ENCODE peak calls at places on chromosomes 11 and 22, in six cellular contexts. N, X, D, W, K and C are unnamed samples.

GRCh38 chr11:65444314-65445051 is 21.9 kb downstream of the NEAT1 start:
- DNase-seq in X (peak), K (no peak), W (peak), D (no peak), N (no peak), C (no peak)

GRCh38 chr11:104883342-104883741 is 14.9 kb downstream of the CASP12 start:
- DNase-seq in D (no peak), W (no peak), X (peak), N (no peak), K (no peak), C (no peak)

GRCh38 chr11:96095884-96096301 is 172.0 kb upstream of the MTMR2 start:
- DNase-seq in N (no peak), W (no peak), X (peak), D (no peak), K (no peak), C (no peak)

GRCh38 chr11:7278314-7278917 is 26.7 kb downstream of the SYT9 start:
- DNase-seq in D (peak), W (peak), K (peak), X (peak), N (peak), C (no peak)

GRCh38 chr11:66579017-66579606 is 10.7 kb upstream of the CTSF start:
- DNase-seq in X (peak), D (peak), K (peak), N (peak), W (peak), C (no peak)

GRCh38 chr22:50485221-50486131 is 1.2 kb upstream of the MIOX start:
- DNase-seq in D (no peak), W (no peak), X (peak), K (no peak), N (no peak), C (no peak)

GRCh38 chr11:134275534-134276395 is at the start of gene GLB1L3:
- DNase-seq in D (peak), N (peak), W (peak), X (peak), K (no peak), C (no peak)

GRCh38 chr11:1178906-1179305 is 21.2 kb downstream of the MUC5AC start:
- DNase-seq in X (no peak), D (no peak), W (no peak), N (no peak), K (no peak), C (no peak)

GRCh38 chr11:34650528-34650927 is 29.6 kb downstream of the EHF start:
- DNase-seq in N (peak), D (peak), W (peak), K (no peak), X (no peak), C (no peak)

GRCh38 chr11:2538951-2539735 is 94.3 kb downstream of the KCNQ1 start:
- DNase-seq in X (no peak), W (no peak), N (no peak), K (no peak), D (no peak), C (no peak)

GRCh38 chr22:30858976-30859713 is 109.4 kb downstream of the MORC2 start:
- DNase-seq in W (no peak), K (no peak), D (no peak), N (no peak), X (no peak), C (no peak)

GRCh38 chr22:42284643-42285181 is 14.3 kb upstream of the TCF20 start:
- DNase-seq in D (no peak), W (no peak), N (no peak), K (no peak), X (no peak), C (no peak)

GRCh38 chr11:45073575-45074225 is 72.7 kb upstream of the PRDM11 start:
- DNase-seq in N (no peak), X (peak), W (no peak), D (no peak), K (no peak), C (no peak)

GRCh38 chr11:1946812-1947480 is at the start of gene MRPL23:
- DNase-seq in X (no peak), W (no peak), K (no peak), N (no peak), D (no peak), C (no peak)

GRCh38 chr11:96361778-96362177 is 18.8 kb upstream of the MAML2 start:
- DNase-seq in D (no peak), X (no peak), W (peak), K (no peak), N (peak), C (no peak)

GRCh38 chr11:125426818-125427528 is 69.1 kb downstream of the FEZ1 start:
- DNase-seq in X (no peak), K (no peak), W (no peak), N (no peak), D (no peak), C (no peak)

GRCh38 chr11:14242198-14242597 is 116.8 kb downstream of the RRAS2 start:
- DNase-seq in N (no peak), X (no peak), W (no peak), D (no peak), K (no peak), C (no peak)

GRCh38 chr22:49208768-49209252 is 618.9 kb downstream of the BRD1 start:
- DNase-seq in N (no peak), X (no peak), K (no peak), D (no peak), W (no peak), C (no peak)

GRCh38 chr22:49310354-49310753 is 517.3 kb downstream of the BRD1 start:
- DNase-seq in D (no peak), N (no peak), X (no peak), K (no peak), W (no peak), C (no peak)

GRCh38 chr11:65786008-65786785 is 666 bp upstream of the OVOL1 start:
- DNase-seq in X (peak), N (no peak), W (no peak), K (no peak), D (no peak), C (no peak)

GRCh38 chr11:637333-637592 is 194 bp downstream of the DRD4 start:
- DNase-seq in K (no peak), W (no peak), N (no peak), D (no peak), X (no peak), C (no peak)

GRCh38 chr11:74092425-74092824 is 78.4 kb downstream of the C2CD3 start:
- DNase-seq in X (no peak), W (no peak), D (no peak), N (no peak), K (no peak), C (no peak)

GRCh38 chr11:33835143-33835878 is 56.6 kb downstream of the LMO2 start:
- DNase-seq in D (no peak), K (peak), X (peak), N (peak), W (peak), C (no peak)

GRCh38 chr11:2975594-2975993 is 16.5 kb downstream of the NAP1L4 start:
- DNase-seq in X (peak), D (peak), W (peak), K (no peak), N (no peak), C (no peak)

GRCh38 chr11:117830674-117831351 is 6.3 kb upstream of the FXYD2 start:
- DNase-seq in D (peak), X (no peak), W (no peak), N (no peak), K (no peak), C (no peak)

GRCh38 chr11:131356201-131356600 is 14.2 kb upstream of the NTM start:
- DNase-seq in X (no peak), D (no peak), K (no peak), W (peak), N (peak), C (peak)

GRCh38 chr11:26994579-26995210 is 783 bp downstream of the FIBIN start:
- DNase-seq in D (no peak), W (no peak), X (no peak), N (no peak), K (no peak), C (no peak)

GRCh38 chr11:26992031-26992541 is 1.8 kb upstream of the FIBIN start:
- DNase-seq in D (no peak), N (peak), K (peak), W (peak), X (peak), C (peak)

GRCh38 chr11:26996056-26996455 is 2.1 kb downstream of the FIBIN start:
- DNase-seq in X (no peak), W (peak), K (no peak), N (no peak), D (no peak), C (no peak)

DNA sequence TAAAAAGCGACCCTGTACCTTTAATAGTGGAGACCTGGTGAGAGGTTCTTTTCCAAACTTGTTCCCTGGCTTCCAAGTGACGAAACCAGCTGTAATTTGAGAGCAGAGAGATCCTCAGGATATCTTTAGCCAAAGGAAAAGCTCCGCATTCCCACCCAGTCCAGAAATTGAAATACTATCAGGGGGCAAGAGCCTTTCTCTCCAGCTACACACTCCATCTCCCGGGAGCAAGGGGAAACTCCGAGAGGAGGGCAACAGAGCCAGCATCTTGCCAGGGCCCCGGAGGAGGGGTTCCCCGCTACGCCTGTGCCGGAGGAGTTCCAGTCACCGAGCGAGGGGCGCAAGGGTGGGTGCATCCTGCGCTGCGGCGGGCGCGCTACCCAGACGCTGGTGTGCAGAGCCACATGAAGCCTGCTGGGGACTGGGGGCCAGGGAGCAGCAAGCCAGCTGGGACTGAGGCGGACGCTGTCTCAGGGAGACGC is at the start of gene FIBIN:
- DNase-seq in X (peak), K (no peak), N (peak), W (peak), D (no peak), C (no peak)
- TF ChIP-seq CTCF in X (no peak), K (peak), N (no peak), W (peak), D (no peak), C (no peak)

DNA sequence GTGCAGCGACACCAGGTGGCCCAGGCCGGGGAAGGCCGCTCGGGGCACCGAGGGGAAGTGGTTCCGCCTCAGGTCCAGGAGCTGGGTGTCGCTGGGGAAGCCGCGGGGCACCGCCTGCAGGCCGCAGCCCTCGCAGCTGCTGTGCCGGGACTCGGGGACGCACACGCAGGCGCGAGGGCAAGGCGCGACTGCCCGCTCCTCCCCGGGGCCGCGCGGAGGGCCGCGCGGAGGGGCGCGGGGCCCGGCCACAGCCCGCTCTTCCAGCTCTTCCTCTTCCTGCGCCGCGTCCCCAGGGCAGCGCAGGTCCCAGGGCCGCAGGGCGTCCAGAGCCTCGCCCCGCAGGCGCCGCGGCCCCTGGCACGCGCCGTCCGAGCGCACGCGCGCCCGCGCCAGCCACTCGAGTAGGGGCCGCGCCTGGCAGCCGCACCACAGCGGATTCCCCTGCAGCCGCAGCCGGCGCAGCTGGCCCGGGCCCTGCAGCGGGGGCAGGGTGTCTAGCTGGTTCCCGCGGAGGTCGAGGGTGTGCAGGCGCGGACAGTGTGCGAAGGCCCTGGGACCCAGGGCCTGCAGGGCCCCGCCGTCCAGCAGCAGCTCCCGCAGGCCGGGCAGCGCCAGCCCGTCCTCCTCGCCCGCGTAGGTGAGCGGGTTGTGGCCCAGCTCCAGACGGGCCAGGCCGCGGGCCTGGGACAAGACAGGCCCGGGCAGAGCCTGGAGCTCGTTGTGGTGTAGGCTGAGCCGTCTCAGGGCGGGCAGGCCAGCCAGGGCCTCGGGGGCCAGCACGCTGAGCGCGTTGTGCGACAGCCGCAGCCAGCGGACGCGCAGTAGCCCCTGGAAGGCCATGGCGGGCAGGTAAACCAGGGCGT is 2.8 kb downstream of the CHADL start:
- DNase-seq in K (peak), X (peak), D (peak), W (peak), N (peak), C (no peak)
- TF ChIP-seq CTCF in K (peak), X (peak), D (peak), W (peak), N (peak), C (peak)

GRCh38 chr11:94000641-94001040 is 20.5 kb upstream of the HEPHL1 start:
- DNase-seq in X (no peak), K (no peak), N (peak), W (no peak), D (no peak), C (no peak)
- TF ChIP-seq CTCF in X (no peak), K (no peak), N (no peak), W (no peak), D (no peak), C (no peak)

DNA sequence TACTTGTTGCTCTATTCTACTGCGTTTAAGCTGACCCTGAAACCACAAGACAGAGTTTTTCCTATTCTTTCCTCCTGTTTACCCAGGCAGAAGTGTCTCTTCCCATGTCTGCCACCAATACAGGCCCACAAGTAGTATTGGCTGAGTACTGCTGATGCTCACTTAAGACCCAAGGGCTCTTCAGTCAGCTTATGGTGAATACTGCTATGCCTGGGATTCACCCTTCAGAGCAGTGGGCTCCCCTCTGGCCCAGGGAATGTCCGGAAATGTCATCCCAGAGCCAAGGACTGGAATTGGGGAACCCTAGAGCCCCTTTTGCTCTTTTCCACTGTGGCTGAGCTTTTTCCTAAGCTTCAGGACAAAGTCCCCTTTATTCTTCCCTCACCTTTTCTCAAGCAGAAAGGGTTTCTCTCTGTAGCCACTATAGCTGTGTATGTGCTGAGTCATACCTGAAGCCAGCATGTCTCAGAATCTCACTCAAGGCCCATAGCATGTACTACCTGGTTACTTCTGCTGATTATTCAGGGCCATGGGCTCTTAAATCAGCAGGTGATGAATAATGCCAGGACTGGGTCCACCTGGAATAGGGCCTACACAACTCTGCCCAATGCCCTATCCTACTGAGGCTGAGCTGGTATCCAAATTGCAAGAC is 745.8 kb upstream of the ANO5 start:
- DNase-seq in W (no peak), K (no peak), N (no peak), D (no peak), X (peak), C (no peak)
- TF ChIP-seq CTCF in W (no peak), K (no peak), N (no peak), D (no peak), X (no peak), C (no peak)

GRCh38 chr11:69014936-69015549 is 2.0 kb upstream of the MRGPRF start:
- DNase-seq in K (no peak), W (no peak), N (no peak), X (no peak), D (no peak), C (no peak)

GRCh38 chr11:69014084-69014935 is 1.3 kb upstream of the MRGPRF start:
- DNase-seq in N (peak), X (no peak), D (no peak), K (no peak), W (peak), C (no peak)

GRCh38 chr11:69012092-69013008 is 696 bp downstream of the MRGPRF start:
- DNase-seq in N (peak), D (no peak), X (no peak), K (peak), W (peak), C (no peak)

GRCh38 chr11:69011624-69012091 is 1.4 kb downstream of the MRGPRF start:
- DNase-seq in W (no peak), K (no peak), X (no peak), N (no peak), D (no peak), C (no peak)

GRCh38 chr11:69013009-69013951 is at the start of gene MRGPRF:
- DNase-seq in W (peak), D (no peak), N (peak), X (no peak), K (peak), C (no peak)
- TF ChIP-seq CTCF in W (peak), D (no peak), N (peak), X (no peak), K (peak), C (peak)